ENCODE peak calls at places on chromosomes 5 and 9, in nine cellular contexts. H, U, L, D, J, I, C, S and P are unnamed samples.
A peak's percentile ranks its signal among the peaks of the same experiment; 100 is the strongest.

GRCh38 chr9:121807918-121808278 is 156.5 kb downstream of the DAB2IP start:
- DNase-seq in D (no peak), J (no peak), C (no peak), L (no peak), I (no peak), U (no peak), H (no peak), S (peak; percentile 78), P (no peak)

GRCh38 chr5:150217041-150217440 is 27.2 kb downstream of the SLC6A7 start:
- DNase-seq in S (no peak), J (no peak), U (no peak), C (no peak), D (no peak), I (peak; percentile 61), L (no peak), H (no peak), P (no peak)

GRCh38 chr9:114452219-114453169 is 52.8 kb downstream of the WHRN start:
- DNase-seq in L (no peak), H (no peak), U (no peak), J (no peak), C (no peak), I (peak; percentile 83), D (no peak), S (peak; percentile 72), P (no peak)

GRCh38 chr5:139698461-139699146 is 50.5 kb downstream of the CXXC5 start:
- DNase-seq in S (peak; percentile 97), L (peak; percentile 91), D (peak; percentile 76), C (no peak), U (peak; percentile 86), I (peak; percentile 72), H (peak; percentile 59), J (peak; percentile 59), P (peak; percentile 86)

GRCh38 chr9:113042884-113043657 is 13.5 kb downstream of the ZFP37 start:
- DNase-seq in S (no peak), U (no peak), I (no peak), H (no peak), L (no peak), C (no peak), D (no peak), J (no peak), P (no peak)

GRCh38 chr9:76255781-76256455 is 138.3 kb downstream of the RFK start:
- DNase-seq in H (peak; percentile 80), L (peak; percentile 66), J (no peak), I (peak; percentile 63), C (no peak), D (no peak), S (no peak), U (peak; percentile 44), P (peak; percentile 54)

GRCh38 chr5:180977852-180978251 is 10.8 kb upstream of the BTNL3 start:
- DNase-seq in U (no peak), S (no peak), H (no peak), C (no peak), J (no peak), L (no peak), I (no peak), D (no peak), P (no peak)

GRCh38 chr9:14165376-14166035 is 148.4 kb downstream of the NFIB start:
- DNase-seq in S (no peak), D (no peak), H (no peak), I (no peak), J (no peak), U (no peak), C (no peak), L (no peak), P (no peak)

GRCh38 chr5:35938518-35939227 is at the start of gene CAPSL:
- DNase-seq in J (peak; percentile 74), H (peak; percentile 59), L (peak; percentile 19), I (no peak), D (peak; percentile 9), S (no peak), C (no peak), U (no peak), P (no peak)

GRCh38 chr5:74510476-74510875 is 130.1 kb downstream of the ENC1 start:
- DNase-seq in J (no peak), S (no peak), C (no peak), U (no peak), H (no peak), D (no peak), L (no peak), I (no peak), P (no peak)

GRCh38 chr9:121303456-121304451 is 35.8 kb downstream of the GSN start:
- DNase-seq in D (no peak), L (no peak), H (no peak), I (peak; percentile 83), C (no peak), S (no peak), J (no peak), U (no peak), P (no peak)

GRCh38 chr5:130104895-130105684 is 200.8 kb downstream of the CHSY3 start:
- DNase-seq in I (no peak), H (peak; percentile 16), J (no peak), D (no peak), S (no peak), U (no peak), L (no peak), C (no peak), P (no peak)

GRCh38 chr5:16970260-16970659 is 34.2 kb upstream of the MYO10 start:
- DNase-seq in U (no peak), J (no peak), S (no peak), D (no peak), C (no peak), L (no peak), H (no peak), I (no peak), P (no peak)

GRCh38 chr9:95645992-95646391 is 129.2 kb upstream of the PTCH1 start:
- DNase-seq in C (no peak), D (peak; percentile 32), L (no peak), I (no peak), U (no peak), J (no peak), S (no peak), H (peak; percentile 16), P (no peak)

GRCh38 chr5:67808340-67808739 is 407.2 kb upstream of the PIK3R1 start:
- DNase-seq in D (no peak), C (no peak), H (peak; percentile 51), U (no peak), L (no peak), J (peak; percentile 38), S (no peak), I (no peak), P (peak; percentile 37)

GRCh38 chr5:67807116-67807888 is 408.3 kb upstream of the PIK3R1 start:
- DNase-seq in H (no peak), C (no peak), I (no peak), S (no peak), D (no peak), L (no peak), U (no peak), J (peak; percentile 34), P (no peak)

GRCh38 chr5:67809589-67809988 is 406.0 kb upstream of the PIK3R1 start:
- DNase-seq in S (no peak), C (no peak), H (no peak), I (no peak), U (no peak), L (no peak), J (peak; percentile 53), D (no peak), P (no peak)

GRCh38 chr5:67805666-67806348 is 409.7 kb upstream of the PIK3R1 start:
- DNase-seq in U (no peak), I (no peak), C (no peak), L (no peak), H (no peak), J (no peak), S (no peak), D (no peak), P (no peak)

DNA sequence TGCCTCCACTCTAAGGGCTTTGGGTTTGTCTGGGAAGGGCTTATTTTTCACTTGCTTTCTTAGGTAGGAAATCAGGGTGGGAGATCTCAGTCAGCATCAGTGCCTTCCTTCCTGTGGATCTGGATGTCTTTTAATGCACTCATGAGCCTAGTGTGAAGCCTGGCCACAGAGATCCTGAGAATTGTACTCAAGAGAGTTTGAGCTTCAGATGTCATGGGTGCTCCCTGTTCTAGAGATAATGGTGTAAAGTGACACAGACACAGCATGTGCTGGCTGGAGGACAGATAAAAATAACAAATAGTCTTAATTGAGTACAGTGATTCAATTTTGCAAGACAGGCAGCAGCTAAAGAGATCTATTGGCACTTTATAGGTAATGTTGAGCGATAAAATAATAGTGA is 408.9 kb upstream of the PIK3R1 start:
- DNase-seq in U (no peak), I (no peak), C (no peak), H (no peak), L (no peak), J (no peak), D (no peak), S (no peak), P (no peak)
- H3K4me3 ChIP-seq in U (no peak overlapping the region), I (no peak overlapping the region), C (no peak overlapping the region), H (no peak overlapping the region), L (no peak overlapping the region), J (no peak overlapping the region), D (no peak overlapping the region), S (no peak overlapping the region), P (no peak overlapping the region)

GRCh38 chr5:71887680-71888079 is 168.6 kb downstream of the CARTPT start:
- DNase-seq in D (peak; percentile 66), S (no peak), I (no peak), C (peak; percentile 72), J (peak; percentile 86), H (peak; percentile 79), U (no peak), L (no peak), P (no peak)
- H3K4me3 ChIP-seq in D (no peak overlapping the region), S (no peak overlapping the region), I (no peak overlapping the region), C (no peak overlapping the region), J (peak overlapping the region; percentile 27), H (no peak overlapping the region), U (no peak overlapping the region), L (peak overlapping the region; percentile 13), P (no peak overlapping the region)

GRCh38 chr9:3793363-3793762 is 267.6 kb upstream of the RFX3 start:
- DNase-seq in S (no peak), I (no peak), U (no peak), L (no peak), J (no peak), D (no peak), H (no peak), C (no peak), P (no peak)

GRCh38 chr9:3788211-3788610 is 262.4 kb upstream of the RFX3 start:
- DNase-seq in I (no peak), D (no peak), C (no peak), S (no peak), L (no peak), U (no peak), H (no peak), J (no peak), P (no peak)

GRCh38 chr9:3794005-3794404 is 268.2 kb upstream of the RFX3 start:
- DNase-seq in I (no peak), D (no peak), U (no peak), J (no peak), S (no peak), C (no peak), L (no peak), H (no peak), P (no peak)
- H3K4me3 ChIP-seq in I (no peak overlapping the region), D (no peak overlapping the region), U (no peak overlapping the region), J (no peak overlapping the region), S (no peak overlapping the region), C (no peak overlapping the region), L (no peak overlapping the region), H (no peak overlapping the region), P (no peak overlapping the region)

DNA sequence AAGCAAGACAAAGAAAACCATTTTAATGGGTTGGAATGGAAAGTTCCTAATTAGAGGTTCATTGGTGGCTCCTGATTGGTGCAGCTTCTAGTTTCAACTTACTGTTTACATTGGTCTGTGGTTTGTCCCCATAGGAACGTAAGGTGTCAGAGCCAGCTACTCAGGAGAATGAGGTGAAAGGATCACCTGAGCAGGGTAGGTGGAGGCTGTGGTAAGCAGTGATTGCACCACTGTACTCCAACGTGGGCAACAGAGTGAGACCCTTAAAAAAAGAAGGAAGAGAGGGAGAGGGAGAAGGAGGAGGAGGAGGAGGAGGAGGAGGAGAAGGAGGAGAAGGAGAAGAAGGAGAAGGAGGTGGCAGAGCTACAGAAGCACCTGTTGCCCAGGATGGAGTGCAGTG is 30.4 kb downstream of the KCNIP1 start:
- DNase-seq in L (no peak), U (no peak), H (no peak), C (no peak), S (peak; percentile 52), J (no peak), D (no peak), I (no peak), P (no peak)
- H3K4me3 ChIP-seq in L (no peak overlapping the region), U (no peak overlapping the region), H (no peak overlapping the region), C (no peak overlapping the region), S (no peak overlapping the region), J (no peak overlapping the region), D (no peak overlapping the region), I (no peak overlapping the region), P (no peak overlapping the region)